ENCODE peak calls at places on chromosomes 1 and 21, in seven cellular contexts. S is NCI-H1417 treated with DMSO at 0.1 percent for 48 hours; G is hypothalamus; D is H9; W is stimulated activated CD4-positive, alpha-beta T cell treated with anti-CD3 and anti-CD28 coated beads, Interleukin-15, amount 100 ng/mL, for 1 hour; O is cardiac muscle cell; R is psoas muscle. U is an unnamed sample.

GRCh38 chr1:52142220-52143153 is 598 bp downstream of the ZFYVE9 start:
- DNase-seq in S (no peak), G (no peak), D (peak; percentile 54), W (peak; percentile 35), O (peak; percentile 71), R (peak; percentile 49), U (no peak)

GRCh38 chr1:34373912-34374311 is 197.2 kb downstream of the C1orf94 start:
- DNase-seq in S (no peak), G (no peak), D (no peak), W (no peak), O (no peak), R (no peak), U (no peak)

GRCh38 chr1:48916121-48917069 is 139.7 kb upstream of the BEND5 start:
- DNase-seq in S (peak; percentile 33), G (no peak), D (peak; percentile 76), W (no peak), O (peak; percentile 23), R (no peak), U (no peak)

GRCh38 chr1:74771913-74772515 is 39.1 kb downstream of the TYW3 start:
- DNase-seq in S (peak; percentile 42), G (no peak), D (no peak), W (no peak), O (peak; percentile 70), R (no peak), U (no peak)

GRCh38 chr1:193766329-193766728 is 579.9 kb upstream of the B3GALT2 start:
- DNase-seq in S (no peak), G (no peak), D (peak; percentile 57), W (no peak), O (no peak), R (no peak), U (peak; percentile 22)

GRCh38 chr21:46227811-46228344 is 696 bp downstream of the LSS start:
- DNase-seq in S (no peak), G (no peak), D (no peak), W (no peak), O (peak; percentile 10), R (no peak), U (no peak)

GRCh38 chr1:62234709-62235108 is 40.1 kb downstream of the L1TD1 start:
- DNase-seq in S (no peak), G (no peak), D (no peak), W (no peak), O (no peak), R (no peak), U (no peak)

GRCh38 chr1:175936736-175937135 is 193.3 kb upstream of the TNR start:
- DNase-seq in S (no peak), G (no peak), D (no peak), W (no peak), O (no peak), R (no peak), U (no peak)

GRCh38 chr1:64038965-64039926 is 164.2 kb upstream of the UBE2U start:
- DNase-seq in S (no peak), G (no peak), D (peak; percentile 46), W (no peak), O (peak; percentile 25), R (peak; percentile 37), U (peak; percentile 54)